ENCODE peak calls at places on chromosome 14, in six cellular contexts. K is neural progenitor cell, W is K562, V is neuronal stem cell, H is GM23338, R is IMR-90. E is an unnamed sample.

GRCh38 chr14:38210168-38210567 is 2.5 kb downstream of the SSTR1 start:
- DNase-seq in W (no peak), K (no peak), H (peak; percentile 50), R (peak; percentile 86), V (peak; percentile 3), E (no peak)

GRCh38 chr14:38828183-38828877 is 274.7 kb downstream of the SEC23A start:
- DNase-seq in V (no peak), K (no peak), W (no peak), H (no peak), R (no peak), E (no peak)

GRCh38 chr14:44529026-44529425 is 21.9 kb upstream of the FSCB start:
- DNase-seq in W (no peak), V (no peak), K (no peak), H (no peak), R (no peak), E (no peak)

GRCh38 chr14:71701990-71702389 is 230.2 kb upstream of the RGS6 start:
- DNase-seq in K (no peak), W (no peak), V (no peak), R (peak; percentile 89), H (no peak), E (no peak)

GRCh38 chr14:24297190-24297964 is 2.2 kb downstream of the DHRS1 start:
- DNase-seq in R (peak; percentile 28), H (peak; percentile 84), W (peak; percentile 60), V (no peak), K (peak; percentile 59), E (no peak)

GRCh38 chr14:25053585-25053984 is 3.6 kb upstream of the STXBP6 start:
- DNase-seq in W (no peak), V (no peak), R (no peak), K (no peak), H (no peak), E (no peak)

GRCh38 chr14:61212546-61212945 is 68.6 kb downstream of the TMEM30B start:
- DNase-seq in R (no peak), W (no peak), K (no peak), V (no peak), H (no peak), E (no peak)

GRCh38 chr14:103562135-103562384 is 397 bp downstream of the BAG5 start:
- DNase-seq in V (no peak), R (no peak), K (no peak), H (peak; percentile 65), W (no peak), E (no peak)

GRCh38 chr14:74409441-74409840 is 16.6 kb downstream of the SYNDIG1L start:
- DNase-seq in H (no peak), K (no peak), R (no peak), W (no peak), V (no peak), E (no peak)

GRCh38 chr14:70698288-70698687 is 56.6 kb downstream of the TTC9 start:
- DNase-seq in K (no peak), H (no peak), W (peak; percentile 57), V (no peak), R (peak; percentile 19), E (no peak)

GRCh38 chr14:36510078-36510799 is 9.8 kb downstream of the NKX2-1 start:
- DNase-seq in H (peak; percentile 61), W (no peak), V (no peak), R (no peak), K (peak; percentile 73), E (no peak)

GRCh38 chr14:50800032-50800431 is 30.9 kb downstream of the NIN start:
- DNase-seq in R (peak; percentile 70), H (no peak), V (no peak), W (no peak), K (no peak), E (no peak)

GRCh38 chr14:34843011-34843554 is 32.1 kb downstream of the BAZ1A start:
- DNase-seq in K (no peak), R (peak; percentile 86), V (no peak), H (no peak), W (peak; percentile 38), E (no peak)

GRCh38 chr14:71621276-71621675 is 311.0 kb upstream of the RGS6 start:
- DNase-seq in H (no peak), W (no peak), K (no peak), V (no peak), R (peak; percentile 6), E (no peak)

GRCh38 chr14:64649383-64649998 is 54.7 kb upstream of the PLEKHG3 start:
- DNase-seq in W (no peak), V (no peak), K (no peak), H (peak; percentile 41), R (no peak), E (no peak)

GRCh38 chr14:103735815-103736545 is 20.4 kb downstream of the ZFYVE21 start:
- DNase-seq in R (no peak), W (no peak), V (no peak), K (no peak), H (no peak), E (no peak)

GRCh38 chr14:85533821-85534271 is 3.9 kb downstream of the FLRT2 start:
- DNase-seq in V (no peak), H (peak; percentile 73), K (no peak), R (peak; percentile 15), W (no peak), E (no peak)

GRCh38 chr14:54606178-54606577 is 39.2 kb downstream of the SAMD4A start:
- DNase-seq in H (peak; percentile 59), V (no peak), R (no peak), K (peak; percentile 7), W (no peak), E (no peak)

GRCh38 chr14:51873221-51873893 is 12.9 kb downstream of the GNG2 start:
- DNase-seq in V (no peak), W (no peak), K (no peak), H (no peak), R (peak; percentile 98), E (no peak)

DNA sequence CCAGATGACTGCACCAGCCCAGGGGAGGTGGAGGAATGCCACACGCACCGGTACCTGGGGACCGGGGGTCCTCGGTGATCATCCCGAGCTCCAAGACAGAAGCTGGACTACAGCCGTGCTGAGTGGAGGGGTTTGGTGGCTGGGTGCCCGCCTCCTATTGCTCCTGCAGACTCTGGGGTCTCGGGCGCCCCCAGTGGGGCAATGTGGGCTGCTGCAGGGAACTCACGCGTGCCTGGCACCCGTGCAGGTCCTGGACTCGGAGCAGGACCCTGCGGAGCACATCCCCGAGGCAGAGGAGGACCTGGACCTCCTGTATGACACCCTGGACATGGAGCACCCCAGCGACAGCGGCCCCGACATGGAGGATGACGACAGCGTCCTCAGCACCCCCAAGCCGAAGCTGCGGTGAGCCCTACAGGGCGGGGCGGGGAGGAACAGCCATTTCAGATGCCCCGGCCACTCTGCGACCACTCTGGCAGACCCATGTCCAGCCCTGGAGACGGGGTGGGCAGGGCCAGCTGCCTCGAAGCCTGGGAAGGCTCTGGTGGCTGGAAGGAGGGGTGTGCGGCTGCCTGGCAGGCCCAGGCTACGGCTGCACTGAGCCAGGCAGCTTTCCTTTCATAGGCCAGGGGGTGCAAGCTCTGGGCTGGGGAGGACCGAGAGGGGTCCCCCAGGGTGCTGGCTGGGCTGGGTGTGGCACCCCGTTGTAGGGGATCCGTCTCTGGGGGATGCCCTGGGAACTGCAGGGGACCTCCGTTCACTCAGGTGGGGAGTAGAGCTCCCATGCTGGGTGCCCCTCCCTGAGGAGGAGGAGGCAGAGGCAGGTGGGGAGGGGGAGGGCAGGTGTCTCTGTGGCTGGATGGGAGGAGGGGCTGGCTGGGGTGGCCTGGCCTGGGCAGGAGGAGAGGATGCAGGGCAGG is 21.6 kb upstream of the TEX22 start:
- DNase-seq in W (peak; percentile 24), H (peak; percentile 52), R (no peak), K (no peak), V (no peak), E (no peak)
- H3K4me2 ChIP-seq in W (no peak overlapping the region), H (no peak overlapping the region), R (no peak overlapping the region), K (no peak overlapping the region), V (no peak overlapping the region), E (no peak overlapping the region)

GRCh38 chr14:81398196-81398891 is 1.8 kb downstream of the STON2 start:
- DNase-seq in H (no peak), V (no peak), W (no peak), R (no peak), K (no peak), E (no peak)

GRCh38 chr14:81392976-81393643 is 7.0 kb downstream of the STON2 start:
- DNase-seq in K (no peak), H (no peak), V (no peak), R (no peak), W (no peak), E (no peak)

GRCh38 chr14:81394739-81395138 is 5.4 kb downstream of the STON2 start:
- DNase-seq in W (no peak), R (no peak), H (no peak), K (no peak), V (no peak), E (no peak)

GRCh38 chr14:81392052-81392451 is 8.1 kb downstream of the STON2 start:
- DNase-seq in K (no peak), W (no peak), R (no peak), V (no peak), H (no peak), E (no peak)

GRCh38 chr14:81396108-81396507 is 4.0 kb downstream of the STON2 start:
- DNase-seq in V (no peak), W (no peak), H (no peak), K (no peak), R (no peak), E (no peak)
- H3K4me2 ChIP-seq in V (no peak overlapping the region), W (no peak overlapping the region), H (no peak overlapping the region), K (no peak overlapping the region), R (no peak overlapping the region), E (no peak overlapping the region)

DNA sequence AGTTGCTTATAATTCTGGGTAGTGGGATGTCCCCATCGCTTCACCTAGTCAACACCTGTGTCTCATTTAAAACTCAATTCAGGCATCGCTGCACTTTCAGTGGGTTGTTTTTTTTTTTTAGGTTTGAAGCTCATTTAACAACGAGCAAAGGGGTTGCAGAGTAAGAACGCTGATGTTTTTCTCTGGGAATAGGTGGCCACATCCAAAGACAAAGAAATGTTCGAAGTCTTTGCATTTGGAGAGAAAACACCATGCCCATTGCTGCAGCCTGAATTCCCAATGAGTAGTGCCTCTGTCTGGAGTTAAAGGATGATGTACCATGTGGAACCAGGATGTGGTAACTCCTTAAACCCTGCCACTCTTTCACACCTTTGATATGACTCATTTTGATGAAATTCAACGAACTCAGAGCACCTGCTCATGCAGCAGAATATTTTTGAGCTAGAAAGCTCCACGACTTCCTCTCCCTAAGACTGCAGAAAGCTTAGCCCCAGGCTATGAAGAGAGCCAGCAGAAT is 35.1 kb upstream of the BATF start:
- DNase-seq in W (no peak), K (no peak), H (no peak), R (no peak), V (no peak), E (peak; percentile 29)
- H3K4me2 ChIP-seq in W (no peak overlapping the region), K (no peak overlapping the region), H (no peak overlapping the region), R (no peak overlapping the region), V (no peak overlapping the region), E (no peak overlapping the region)

DNA sequence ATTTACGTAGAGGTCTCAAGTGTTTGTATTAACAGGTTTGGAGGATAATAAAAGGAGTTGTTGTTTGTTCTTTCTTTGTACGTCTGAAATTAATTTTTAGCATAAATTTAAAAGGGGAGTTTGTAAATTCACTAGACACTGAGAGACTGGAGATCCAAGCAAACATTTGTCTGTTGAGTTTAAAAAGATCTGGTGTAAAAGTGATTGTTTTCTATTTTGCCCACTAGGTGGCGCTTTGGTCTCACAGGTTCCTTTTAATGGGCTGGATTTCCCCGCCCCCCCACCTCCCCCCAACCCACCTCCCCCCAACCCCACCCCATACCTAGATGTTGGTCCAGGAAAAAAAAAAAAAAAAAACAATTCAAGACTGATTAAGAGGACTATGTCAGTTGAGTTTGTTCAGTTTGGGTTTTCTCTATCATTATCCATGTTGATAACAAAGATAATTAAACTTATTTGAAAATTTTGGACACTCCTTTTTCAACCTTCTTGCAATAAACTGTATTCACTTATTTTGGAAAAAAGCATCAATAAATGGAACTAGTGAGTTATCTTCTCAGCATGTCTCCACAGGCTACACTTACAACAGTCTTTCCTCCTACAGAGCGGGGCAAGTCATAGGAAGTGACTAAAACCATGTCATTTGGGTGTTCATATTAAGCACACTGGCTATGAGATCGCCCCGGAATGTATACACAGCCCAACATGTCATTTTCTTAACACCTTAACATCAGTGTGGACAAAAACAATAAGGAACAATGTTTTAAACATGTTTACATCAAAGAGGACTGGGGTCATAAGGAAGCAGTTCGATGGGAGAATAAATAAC is 841.1 kb downstream of the NRXN3 start:
- DNase-seq in R (peak; percentile 84), K (peak; percentile 77), H (peak; percentile 65), V (peak; percentile 57), W (peak; percentile 46), E (peak; percentile 14)
- H3K4me2 ChIP-seq in R (peak overlapping the region; percentile 80), K (no peak overlapping the region), H (no peak overlapping the region), V (no peak overlapping the region), W (no peak overlapping the region), E (no peak overlapping the region)

E was measured in DND-41.